ENCODE peak calls at places on chromosomes 16 and 17, in six cellular contexts. One of them, this sample, is unnamed.

GRCh38 chr17:7183433-7184090 is 4.4 kb upstream of the ASGR1 start:
- DNase-seq in NCI-H774: no peak
- DNase-seq in body of pancreas: no peak
- DNase-seq in NCI-H460: no peak
- DNase-seq in activated CD4-positive, alpha-beta T cell treated with anti-CD3 and anti-CD28 coated beads for 48 hours: no peak
- DNase-seq in progenitor cell of endocrine pancreas: no peak
- DNase-seq in this sample: no peak

GRCh38 chr17:17087424-17088103 is 45.3 kb downstream of the MPRIP start:
- DNase-seq in NCI-H774: no peak
- DNase-seq in body of pancreas: peak
- DNase-seq in NCI-H460: no peak
- DNase-seq in activated CD4-positive, alpha-beta T cell treated with anti-CD3 and anti-CD28 coated beads for 48 hours: no peak
- DNase-seq in progenitor cell of endocrine pancreas: no peak
- DNase-seq in this sample: no peak

GRCh38 chr17:66306413-66306812 is 4.0 kb downstream of the PRKCA start:
- DNase-seq in NCI-H774: no peak
- DNase-seq in body of pancreas: no peak
- DNase-seq in NCI-H460: no peak
- DNase-seq in activated CD4-positive, alpha-beta T cell treated with anti-CD3 and anti-CD28 coated beads for 48 hours: no peak
- DNase-seq in progenitor cell of endocrine pancreas: no peak
- DNase-seq in this sample: no peak

GRCh38 chr17:28413804-28414203 is 7.8 kb upstream of the SLC46A1 start:
- DNase-seq in NCI-H774: no peak
- DNase-seq in body of pancreas: no peak
- DNase-seq in NCI-H460: no peak
- DNase-seq in activated CD4-positive, alpha-beta T cell treated with anti-CD3 and anti-CD28 coated beads for 48 hours: no peak
- DNase-seq in progenitor cell of endocrine pancreas: no peak
- DNase-seq in this sample: no peak

GRCh38 chr16:70737377-70738082 is 51.7 kb upstream of the MTSS2 start:
- DNase-seq in NCI-H774: no peak
- DNase-seq in body of pancreas: peak
- DNase-seq in NCI-H460: no peak
- DNase-seq in activated CD4-positive, alpha-beta T cell treated with anti-CD3 and anti-CD28 coated beads for 48 hours: peak
- DNase-seq in progenitor cell of endocrine pancreas: no peak
- DNase-seq in this sample: no peak

GRCh38 chr16:2473425-2473926 is 1.5 kb upstream of the TBC1D24 start:
- DNase-seq in NCI-H774: no peak
- DNase-seq in body of pancreas: no peak
- DNase-seq in NCI-H460: no peak
- DNase-seq in activated CD4-positive, alpha-beta T cell treated with anti-CD3 and anti-CD28 coated beads for 48 hours: peak
- DNase-seq in progenitor cell of endocrine pancreas: no peak
- DNase-seq in this sample: no peak

GRCh38 chr17:520447-521167 is 168.0 kb upstream of the RPH3AL start:
- DNase-seq in NCI-H774: no peak
- DNase-seq in body of pancreas: no peak
- DNase-seq in NCI-H460: no peak
- DNase-seq in activated CD4-positive, alpha-beta T cell treated with anti-CD3 and anti-CD28 coated beads for 48 hours: no peak
- DNase-seq in progenitor cell of endocrine pancreas: no peak
- DNase-seq in this sample: no peak

GRCh38 chr17:48392836-48393235 is 37.2 kb downstream of the SKAP1 start:
- DNase-seq in NCI-H774: no peak
- DNase-seq in body of pancreas: no peak
- DNase-seq in NCI-H460: no peak
- DNase-seq in activated CD4-positive, alpha-beta T cell treated with anti-CD3 and anti-CD28 coated beads for 48 hours: no peak
- DNase-seq in progenitor cell of endocrine pancreas: no peak
- DNase-seq in this sample: no peak

GRCh38 chr17:67123692-67124091 is 79.3 kb downstream of the CACNG1 start:
- DNase-seq in NCI-H774: no peak
- DNase-seq in body of pancreas: no peak
- DNase-seq in NCI-H460: no peak
- DNase-seq in activated CD4-positive, alpha-beta T cell treated with anti-CD3 and anti-CD28 coated beads for 48 hours: no peak
- DNase-seq in progenitor cell of endocrine pancreas: no peak
- DNase-seq in this sample: no peak

GRCh38 chr17:83153681-83154310 is 74.4 kb downstream of the METRNL start:
- DNase-seq in NCI-H774: no peak
- DNase-seq in body of pancreas: no peak
- DNase-seq in NCI-H460: no peak
- DNase-seq in activated CD4-positive, alpha-beta T cell treated with anti-CD3 and anti-CD28 coated beads for 48 hours: no peak
- DNase-seq in progenitor cell of endocrine pancreas: no peak
- DNase-seq in this sample: no peak

GRCh38 chr17:64183815-64184397 is 54.0 kb upstream of the ERN1 start:
- DNase-seq in NCI-H774: no peak
- DNase-seq in body of pancreas: no peak
- DNase-seq in NCI-H460: no peak
- DNase-seq in activated CD4-positive, alpha-beta T cell treated with anti-CD3 and anti-CD28 coated beads for 48 hours: peak
- DNase-seq in progenitor cell of endocrine pancreas: no peak
- DNase-seq in this sample: no peak

GRCh38 chr17:40364906-40365305 is 369 bp upstream of the GJD3 start:
- DNase-seq in NCI-H774: no peak
- DNase-seq in body of pancreas: no peak
- DNase-seq in NCI-H460: no peak
- DNase-seq in activated CD4-positive, alpha-beta T cell treated with anti-CD3 and anti-CD28 coated beads for 48 hours: no peak
- DNase-seq in progenitor cell of endocrine pancreas: no peak
- DNase-seq in this sample: no peak

GRCh38 chr17:29115906-29116651 is 64.1 kb downstream of the MYO18A start:
- DNase-seq in NCI-H774: peak
- DNase-seq in body of pancreas: peak
- DNase-seq in NCI-H460: peak
- DNase-seq in activated CD4-positive, alpha-beta T cell treated with anti-CD3 and anti-CD28 coated beads for 48 hours: peak
- DNase-seq in progenitor cell of endocrine pancreas: no peak
- DNase-seq in this sample: no peak

GRCh38 chr17:9200699-9201359 is 179.5 kb downstream of the NTN1 start:
- DNase-seq in NCI-H774: no peak
- DNase-seq in body of pancreas: no peak
- DNase-seq in NCI-H460: no peak
- DNase-seq in activated CD4-positive, alpha-beta T cell treated with anti-CD3 and anti-CD28 coated beads for 48 hours: no peak
- DNase-seq in progenitor cell of endocrine pancreas: no peak
- DNase-seq in this sample: no peak

GRCh38 chr16:57952909-57953308 is 18.0 kb downstream of the CNGB1 start:
- DNase-seq in NCI-H774: no peak
- DNase-seq in body of pancreas: no peak
- DNase-seq in NCI-H460: no peak
- DNase-seq in activated CD4-positive, alpha-beta T cell treated with anti-CD3 and anti-CD28 coated beads for 48 hours: no peak
- DNase-seq in progenitor cell of endocrine pancreas: no peak
- DNase-seq in this sample: no peak

GRCh38 chr17:80781851-80782277 is 209.8 kb upstream of the CHMP6 start:
- DNase-seq in NCI-H774: no peak
- DNase-seq in body of pancreas: no peak
- DNase-seq in NCI-H460: no peak
- DNase-seq in activated CD4-positive, alpha-beta T cell treated with anti-CD3 and anti-CD28 coated beads for 48 hours: no peak
- DNase-seq in progenitor cell of endocrine pancreas: no peak
- DNase-seq in this sample: no peak

GRCh38 chr16:4580245-4580644 is 24.1 kb downstream of the C16orf96 start:
- DNase-seq in NCI-H774: no peak
- DNase-seq in body of pancreas: no peak
- DNase-seq in NCI-H460: no peak
- DNase-seq in activated CD4-positive, alpha-beta T cell treated with anti-CD3 and anti-CD28 coated beads for 48 hours: no peak
- DNase-seq in progenitor cell of endocrine pancreas: no peak
- DNase-seq in this sample: no peak

GRCh38 chr16:278863-279366 is 1.5 kb upstream of the ARHGDIG start:
- DNase-seq in NCI-H774: peak
- DNase-seq in body of pancreas: peak
- DNase-seq in NCI-H460: no peak
- DNase-seq in activated CD4-positive, alpha-beta T cell treated with anti-CD3 and anti-CD28 coated beads for 48 hours: peak
- DNase-seq in progenitor cell of endocrine pancreas: no peak
- DNase-seq in this sample: no peak

GRCh38 chr17:76940738-76941350 is 72.6 kb downstream of the MGAT5B start:
- DNase-seq in NCI-H774: no peak
- DNase-seq in body of pancreas: no peak
- DNase-seq in NCI-H460: no peak
- DNase-seq in activated CD4-positive, alpha-beta T cell treated with anti-CD3 and anti-CD28 coated beads for 48 hours: no peak
- DNase-seq in progenitor cell of endocrine pancreas: no peak
- DNase-seq in this sample: no peak

GRCh38 chr16:89646270-89646669 is 11.2 kb downstream of the CHMP1A start:
- DNase-seq in NCI-H774: no peak
- DNase-seq in body of pancreas: no peak
- DNase-seq in NCI-H460: no peak
- DNase-seq in activated CD4-positive, alpha-beta T cell treated with anti-CD3 and anti-CD28 coated beads for 48 hours: no peak
- DNase-seq in progenitor cell of endocrine pancreas: no peak
- DNase-seq in this sample: no peak

GRCh38 chr17:1487939-1488825 is 4.3 kb downstream of the MYO1C start:
- DNase-seq in NCI-H774: peak
- DNase-seq in body of pancreas: peak
- DNase-seq in NCI-H460: peak
- DNase-seq in activated CD4-positive, alpha-beta T cell treated with anti-CD3 and anti-CD28 coated beads for 48 hours: peak
- DNase-seq in progenitor cell of endocrine pancreas: peak
- DNase-seq in this sample: peak

GRCh38 chr16:31452631-31453106 is 6.6 kb upstream of the ARMC5 start:
- DNase-seq in NCI-H774: no peak
- DNase-seq in body of pancreas: no peak
- DNase-seq in NCI-H460: peak
- DNase-seq in activated CD4-positive, alpha-beta T cell treated with anti-CD3 and anti-CD28 coated beads for 48 hours: no peak
- DNase-seq in progenitor cell of endocrine pancreas: no peak
- DNase-seq in this sample: no peak

GRCh38 chr16:53892155-53892554 is 188.2 kb downstream of the FTO start:
- DNase-seq in NCI-H774: peak
- DNase-seq in body of pancreas: peak
- DNase-seq in NCI-H460: peak
- DNase-seq in activated CD4-positive, alpha-beta T cell treated with anti-CD3 and anti-CD28 coated beads for 48 hours: peak
- DNase-seq in progenitor cell of endocrine pancreas: peak
- DNase-seq in this sample: peak

GRCh38 chr17:73017653-73018052 is 74.8 kb downstream of the SLC39A11 start:
- DNase-seq in NCI-H774: no peak
- DNase-seq in body of pancreas: no peak
- DNase-seq in NCI-H460: no peak
- DNase-seq in activated CD4-positive, alpha-beta T cell treated with anti-CD3 and anti-CD28 coated beads for 48 hours: no peak
- DNase-seq in progenitor cell of endocrine pancreas: no peak
- DNase-seq in this sample: no peak

GRCh38 chr16:15822957-15823356 is 33.9 kb downstream of the MYH11 start:
- DNase-seq in NCI-H774: no peak
- DNase-seq in body of pancreas: peak
- DNase-seq in NCI-H460: no peak
- DNase-seq in activated CD4-positive, alpha-beta T cell treated with anti-CD3 and anti-CD28 coated beads for 48 hours: no peak
- DNase-seq in progenitor cell of endocrine pancreas: no peak
- DNase-seq in this sample: no peak

GRCh38 chr16:35751191-35751941 is 2292.0 kb downstream of the TP53TG3F start:
- DNase-seq in NCI-H774: no peak
- DNase-seq in body of pancreas: no peak
- DNase-seq in NCI-H460: no peak
- DNase-seq in activated CD4-positive, alpha-beta T cell treated with anti-CD3 and anti-CD28 coated beads for 48 hours: no peak
- DNase-seq in progenitor cell of endocrine pancreas: no peak
- DNase-seq in this sample: no peak

GRCh38 chr16:18969050-18969854 is 14.5 kb upstream of the TMC7 start:
- DNase-seq in NCI-H774: peak
- DNase-seq in body of pancreas: peak
- DNase-seq in NCI-H460: peak
- DNase-seq in activated CD4-positive, alpha-beta T cell treated with anti-CD3 and anti-CD28 coated beads for 48 hours: peak
- DNase-seq in progenitor cell of endocrine pancreas: peak
- DNase-seq in this sample: peak

GRCh38 chr17:10739341-10739905 is 9.6 kb upstream of the TMEM220 start:
- DNase-seq in NCI-H774: no peak
- DNase-seq in body of pancreas: no peak
- DNase-seq in NCI-H460: no peak
- DNase-seq in activated CD4-positive, alpha-beta T cell treated with anti-CD3 and anti-CD28 coated beads for 48 hours: no peak
- DNase-seq in progenitor cell of endocrine pancreas: no peak
- DNase-seq in this sample: no peak

GRCh38 chr16:28491080-28491969 is 549 bp downstream of the CLN3 start:
- DNase-seq in NCI-H774: no peak
- DNase-seq in body of pancreas: peak
- DNase-seq in NCI-H460: no peak
- DNase-seq in activated CD4-positive, alpha-beta T cell treated with anti-CD3 and anti-CD28 coated beads for 48 hours: no peak
- DNase-seq in progenitor cell of endocrine pancreas: peak
- DNase-seq in this sample: peak

GRCh38 chr16:54048994-54049929 is 237.3 kb downstream of the IRX3 start:
- DNase-seq in NCI-H774: no peak
- DNase-seq in body of pancreas: no peak
- DNase-seq in NCI-H460: no peak
- DNase-seq in activated CD4-positive, alpha-beta T cell treated with anti-CD3 and anti-CD28 coated beads for 48 hours: no peak
- DNase-seq in progenitor cell of endocrine pancreas: no peak
- DNase-seq in this sample: no peak

GRCh38 chr16:49493836-49494235 is 120.2 kb downstream of the C16orf78 start:
- DNase-seq in NCI-H774: no peak
- DNase-seq in body of pancreas: no peak
- DNase-seq in NCI-H460: no peak
- DNase-seq in activated CD4-positive, alpha-beta T cell treated with anti-CD3 and anti-CD28 coated beads for 48 hours: no peak
- DNase-seq in progenitor cell of endocrine pancreas: no peak
- DNase-seq in this sample: no peak

GRCh38 chr17:83064021-83064731 is 15.2 kb upstream of the METRNL start:
- DNase-seq in NCI-H774: no peak
- DNase-seq in body of pancreas: no peak
- DNase-seq in NCI-H460: no peak
- DNase-seq in activated CD4-positive, alpha-beta T cell treated with anti-CD3 and anti-CD28 coated beads for 48 hours: peak
- DNase-seq in progenitor cell of endocrine pancreas: peak
- DNase-seq in this sample: no peak

GRCh38 chr16:31043898-31044481 is 10.6 kb downstream of the STX4 start:
- DNase-seq in NCI-H774: no peak
- DNase-seq in body of pancreas: no peak
- DNase-seq in NCI-H460: no peak
- DNase-seq in activated CD4-positive, alpha-beta T cell treated with anti-CD3 and anti-CD28 coated beads for 48 hours: no peak
- DNase-seq in progenitor cell of endocrine pancreas: no peak
- DNase-seq in this sample: no peak

This sample was measured in neuronal stem cell.